ENCODE peak calls at places on chromosomes 12 and 14, in ten cellular contexts. Y is astrocyte; S is astrocyte of the spinal cord; K is GM20000; F is ovary; U is CD4-positive, alpha-beta T cell; M is psoas muscle; D is adrenal gland; H is upper lobe of left lung; E is neural crest cell. V is an unnamed sample.
A peak's percentile ranks its signal among the peaks of the same experiment; 100 is the strongest.

GRCh38 chr12:65278576-65279386 is at the start of gene MSRB3:
- DNase-seq in Y (peak; percentile 67), S (peak; percentile 74), K (peak; percentile 85), F (peak; percentile 75), U (no peak), M (peak; percentile 89), D (peak; percentile 56), H (peak; percentile 92), E (peak; percentile 65), V (peak; percentile 64)

GRCh38 chr12:56118688-56119045 is 601 bp downstream of the ZC3H10 start:
- DNase-seq in Y (no peak), S (no peak), K (peak; percentile 36), F (no peak), U (no peak), M (no peak), D (no peak), H (no peak), E (no peak), V (no peak)

GRCh38 chr12:113263431-113263963 is 42.2 kb downstream of the TPCN1 start:
- DNase-seq in Y (no peak), S (no peak), K (no peak), F (no peak), U (no peak), M (peak; percentile 40), D (no peak), H (no peak), E (no peak), V (no peak)

GRCh38 chr12:99043319-99043914 is 398.3 kb downstream of the APAF1 start:
- DNase-seq in Y (peak; percentile 35), S (peak; percentile 77), K (peak; percentile 56), F (no peak), U (peak; percentile 19), M (peak; percentile 65), D (peak; percentile 50), H (no peak), E (peak; percentile 69), V (peak; percentile 40)

GRCh38 chr14:24816929-24817637 is 183.1 kb upstream of the GZMB start:
- DNase-seq in Y (no peak), S (no peak), K (no peak), F (no peak), U (no peak), M (no peak), D (no peak), H (no peak), E (no peak), V (no peak)

GRCh38 chr14:56891226-56891625 is 80.9 kb upstream of the OTX2 start:
- DNase-seq in Y (no peak), S (no peak), K (no peak), F (no peak), U (no peak), M (no peak), D (no peak), H (no peak), E (no peak), V (no peak)

GRCh38 chr14:89509891-89510290 is 92.9 kb upstream of the FOXN3 start:
- DNase-seq in Y (peak; percentile 83), S (peak; percentile 57), K (no peak), F (no peak), U (no peak), M (no peak), D (no peak), H (no peak), E (no peak), V (no peak)

GRCh38 chr12:3365416-3366385 is 125.3 kb upstream of the PRMT8 start:
- DNase-seq in Y (no peak), S (no peak), K (no peak), F (no peak), U (no peak), M (no peak), D (no peak), H (peak; percentile 89), E (no peak), V (peak; percentile 53)

GRCh38 chr12:790253-790563 is 37.8 kb downstream of the WNK1 start:
- DNase-seq in Y (no peak), S (no peak), K (no peak), F (no peak), U (no peak), M (no peak), D (no peak), H (no peak), E (no peak), V (no peak)
- TF ChIP-seq CTCF in Y (no peak), S (no peak), K (no peak), F (no peak), U (no peak), M (no peak), D (no peak), H (no peak), E (no peak), V (no peak)

GRCh38 chr12:62600038-62600437 is 133.4 kb downstream of the MON2 start:
- DNase-seq in Y (no peak), S (no peak), K (no peak), F (no peak), U (no peak), M (no peak), D (no peak), H (no peak), E (no peak), V (no peak)
- TF ChIP-seq CTCF in Y (peak; percentile 28), S (peak; percentile 28), K (no peak), F (no peak), U (no peak), M (no peak), D (peak; percentile 11), H (no peak), E (peak; percentile 54), V (peak; percentile 24)

DNA sequence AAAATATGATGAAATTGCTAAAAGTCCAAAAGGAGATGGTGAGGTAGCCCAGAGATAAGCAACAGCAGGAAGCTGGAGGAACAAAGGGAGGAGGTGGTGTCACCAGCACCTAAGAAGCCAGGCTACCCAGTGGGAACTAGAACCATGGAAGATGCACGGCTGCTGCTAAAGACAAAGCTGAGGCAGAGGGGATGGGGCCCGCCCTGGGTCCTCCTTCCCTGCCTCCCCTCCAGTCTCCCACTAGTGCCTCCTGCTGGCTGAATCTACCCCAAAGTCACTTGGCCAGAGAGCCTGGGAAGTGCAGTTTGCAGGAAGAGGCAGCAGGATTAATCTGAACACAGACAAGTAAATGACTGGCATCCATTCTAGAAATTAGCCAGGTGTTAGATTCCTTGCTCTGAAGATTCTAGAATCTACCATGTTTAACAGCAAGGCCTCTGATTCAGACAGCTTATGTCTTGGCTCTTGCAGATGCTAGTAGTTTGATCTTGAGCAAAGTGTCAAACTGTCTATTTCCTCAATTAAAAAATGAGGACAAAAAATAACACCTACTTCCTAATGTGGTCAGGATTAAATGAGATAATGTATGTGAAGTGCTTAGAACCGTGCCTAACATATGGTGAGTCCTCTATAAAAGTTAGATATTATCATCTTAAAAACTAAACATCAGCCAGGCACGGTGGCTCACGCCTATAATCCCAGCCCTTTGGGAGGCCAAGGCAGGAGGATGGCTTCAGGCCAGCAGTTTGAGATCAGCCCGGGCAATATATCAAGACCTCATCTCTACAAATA is 5.9 kb upstream of the LRP10 start:
- DNase-seq in Y (no peak), S (no peak), K (no peak), F (no peak), U (no peak), M (no peak), D (no peak), H (no peak), E (no peak), V (no peak)
- TF ChIP-seq CTCF in Y (no peak), S (peak; percentile 34), K (no peak), F (no peak), U (no peak), M (no peak), D (no peak), H (no peak), E (peak; percentile 30), V (peak; percentile 21)

GRCh38 chr14:102071283-102071998 is 15.4 kb downstream of the HSP90AA1 start:
- DNase-seq in Y (peak; percentile 88), S (peak; percentile 65), K (no peak), F (no peak), U (no peak), M (no peak), D (no peak), H (no peak), E (no peak), V (peak; percentile 83)

GRCh38 chr14:102076793-102077759 is 9.8 kb downstream of the HSP90AA1 start:
- DNase-seq in Y (no peak), S (no peak), K (no peak), F (no peak), U (no peak), M (peak; percentile 11), D (no peak), H (no peak), E (no peak), V (no peak)

GRCh38 chr14:102078344-102078743 is 8.5 kb downstream of the HSP90AA1 start:
- DNase-seq in Y (no peak), S (no peak), K (no peak), F (no peak), U (no peak), M (peak; percentile 34), D (no peak), H (no peak), E (no peak), V (no peak)

GRCh38 chr14:102075155-102075554 is 11.7 kb downstream of the HSP90AA1 start:
- DNase-seq in Y (no peak), S (no peak), K (no peak), F (no peak), U (no peak), M (peak; percentile 21), D (no peak), H (no peak), E (no peak), V (no peak)

DNA sequence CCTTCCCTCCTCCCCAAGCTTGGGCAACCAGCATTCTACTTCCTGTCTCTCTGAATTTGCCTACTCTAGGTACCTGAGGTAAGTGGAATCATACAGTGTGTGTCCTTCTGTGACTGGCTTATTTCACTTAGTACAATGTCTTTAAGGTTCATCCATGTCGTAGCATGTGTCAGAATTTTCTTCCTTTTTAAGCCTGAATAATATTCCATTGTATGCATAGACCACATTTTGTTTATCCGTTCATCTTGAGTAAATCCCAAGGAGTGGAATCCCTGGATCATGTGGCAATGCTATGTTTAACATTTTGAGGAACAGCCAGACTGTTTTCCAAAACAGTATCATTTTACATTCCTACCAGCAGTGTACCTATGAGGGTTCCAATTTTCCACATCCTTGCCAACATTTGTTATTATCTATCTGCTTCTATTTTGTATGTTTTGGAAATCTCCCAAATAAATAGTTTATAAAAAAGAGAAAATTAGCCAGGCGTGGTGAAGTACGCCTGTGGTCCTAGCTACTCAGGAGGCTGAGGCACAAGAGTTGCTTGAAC is 12.4 kb downstream of the HSP90AA1 start:
- DNase-seq in Y (no peak), S (no peak), K (no peak), F (no peak), U (no peak), M (no peak), D (no peak), H (no peak), E (no peak), V (no peak)
- TF ChIP-seq CTCF in Y (no peak), S (no peak), K (no peak), F (no peak), U (no peak), M (no peak), D (no peak), H (no peak), E (no peak), V (no peak)

DNA sequence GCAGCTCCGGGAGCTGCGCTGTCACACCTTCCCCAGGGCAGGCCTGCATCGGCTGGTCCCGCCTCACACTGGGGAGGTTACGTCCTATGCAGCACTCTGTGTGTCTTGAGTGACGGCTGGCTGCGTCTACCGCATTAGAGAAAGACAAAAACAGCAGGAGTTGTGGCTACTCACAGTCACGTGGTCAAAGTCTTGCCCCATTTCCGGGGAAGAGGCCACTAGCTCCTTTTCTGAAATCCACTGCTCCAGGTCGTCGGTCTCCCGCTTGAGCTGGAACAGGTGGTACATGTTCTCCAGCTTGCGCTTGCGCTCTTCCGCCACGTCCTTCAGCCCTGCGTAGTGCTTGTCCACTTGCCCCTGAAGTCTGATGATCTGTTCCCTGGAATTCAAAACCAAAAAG is 68.8 kb downstream of the PLEKHG3 start:
- DNase-seq in Y (no peak), S (no peak), K (no peak), F (no peak), U (no peak), M (no peak), D (no peak), H (no peak), E (no peak), V (no peak)
- TF ChIP-seq CTCF in Y (no peak), S (no peak), K (no peak), F (no peak), U (no peak), M (no peak), D (no peak), H (no peak), E (no peak), V (no peak)

V was measured in mammary epithelial cell.